ENCODE peak calls at places on chromosomes 12 and 14, in six cellular contexts. D is stimulated activated CD4-positive, alpha-beta T cell treated with anti-CD3 and anti-CD28 coated beads, Interleukin-1b, Interleukin-23, amount 100 ng/mL, for 24 hours; C is Caco-2; B is IMR-90; T is naive thymus-derived CD4-positive, alpha-beta T cell; I is cardiac septum. A is an unnamed sample.

GRCh38 chr12:102281231-102281630 is 83.6 kb upstream of the PMCH start:
- DNase-seq in D (no peak), C (no peak), B (no peak), T (no peak), I (no peak), A (no peak)

GRCh38 chr14:37515761-37516160 is 79.3 kb downstream of the FOXA1 start:
- DNase-seq in D (no peak), C (no peak), B (no peak), T (no peak), I (no peak), A (peak)

GRCh38 chr14:64507376-64508156 is 3.0 kb downstream of the ZBTB1 start:
- DNase-seq in D (peak), C (no peak), B (peak), T (no peak), I (no peak), A (no peak)

GRCh38 chr12:101839324-101840283 is 8.8 kb upstream of the GNPTAB start:
- DNase-seq in D (peak), C (peak), B (peak), T (peak), I (no peak), A (peak)

GRCh38 chr12:46998811-46999368 is 80.5 kb upstream of the PCED1B start:
- DNase-seq in D (no peak), C (no peak), B (peak), T (no peak), I (no peak), A (no peak)

GRCh38 chr12:12985817-12986408 is 14.2 kb downstream of the HEBP1 start:
- DNase-seq in D (no peak), C (no peak), B (peak), T (no peak), I (no peak), A (no peak)

GRCh38 chr12:116015525-116015924 is 262.0 kb downstream of the MED13L start:
- DNase-seq in D (no peak), C (no peak), B (peak), T (no peak), I (no peak), A (peak)

GRCh38 chr12:26697217-26697616 is 135.8 kb downstream of the ITPR2 start:
- DNase-seq in D (no peak), C (no peak), B (peak), T (no peak), I (no peak), A (no peak)

GRCh38 chr12:130441771-130442760 is 104.4 kb downstream of the PIWIL1 start:
- DNase-seq in D (no peak), C (no peak), B (no peak), T (no peak), I (no peak), A (no peak)

GRCh38 chr12:120352117-120352516 is 16.8 kb downstream of the MSI1 start:
- DNase-seq in D (no peak), C (no peak), B (peak), T (no peak), I (no peak), A (no peak)

GRCh38 chr14:90871605-90872233 is 55.5 kb upstream of the TTC7B start:
- DNase-seq in D (no peak), C (no peak), B (peak), T (no peak), I (no peak), A (no peak)

GRCh38 chr12:116969615-116970575 is 59.1 kb downstream of the FBXW8 start:
- DNase-seq in D (no peak), C (no peak), B (no peak), T (no peak), I (no peak), A (no peak)

GRCh38 chr12:11795910-11796459 is 146.5 kb downstream of the ETV6 start:
- DNase-seq in D (no peak), C (no peak), B (peak), T (no peak), I (no peak), A (peak)